ENCODE peak calls at places on chromosomes 7 and 10, in four cellular contexts. One of them, this sample, is unnamed.

GRCh38 chr10:97623277-97623676 is 10.0 kb downstream of the MORN4 start:
- DNase-seq in GM12878: no peak
- DNase-seq in IMR-90: no peak
- DNase-seq in K562: no peak
- DNase-seq in this sample: no peak

GRCh38 chr7:45082031-45082830 is 6.5 kb downstream of the NACAD start:
- DNase-seq in IMR-90: no peak
- DNase-seq in GM12878: no peak
- DNase-seq in K562: no peak
- DNase-seq in this sample: no peak

GRCh38 chr7:149214020-149214720 is 18.8 kb downstream of the ZNF282 start:
- DNase-seq in GM12878: no peak
- DNase-seq in K562: no peak
- DNase-seq in IMR-90: no peak
- DNase-seq in this sample: no peak

GRCh38 chr10:125155101-125155500 is 5.3 kb downstream of the CTBP2 start:
- DNase-seq in GM12878: no peak
- DNase-seq in IMR-90: no peak
- DNase-seq in K562: no peak
- DNase-seq in this sample: peak

GRCh38 chr10:71554671-71555070 is 158.0 kb downstream of the CDH23 start:
- DNase-seq in IMR-90: no peak
- DNase-seq in GM12878: no peak
- DNase-seq in K562: no peak
- DNase-seq in this sample: peak

GRCh38 chr7:45073843-45074737 is 14.7 kb downstream of the NACAD start:
- DNase-seq in GM12878: no peak
- DNase-seq in K562: no peak
- DNase-seq in IMR-90: no peak
- DNase-seq in this sample: no peak

GRCh38 chr10:43926875-43927406 is 278.3 kb upstream of the ZNF32 start:
- DNase-seq in GM12878: no peak
- DNase-seq in K562: no peak
- DNase-seq in IMR-90: no peak
- DNase-seq in this sample: no peak

GRCh38 chr10:28842321-28842720 is 165.0 kb downstream of the BAMBI start:
- DNase-seq in IMR-90: peak
- DNase-seq in GM12878: no peak
- DNase-seq in K562: no peak
- DNase-seq in this sample: no peak

GRCh38 chr7:134548877-134549276 is at the start of gene AKR1B15:
- DNase-seq in GM12878: peak
- DNase-seq in IMR-90: peak
- DNase-seq in K562: no peak
- DNase-seq in this sample: no peak

GRCh38 chr7:105028004-105028403 is 14.0 kb downstream of the KMT2E start:
- DNase-seq in IMR-90: no peak
- DNase-seq in K562: no peak
- DNase-seq in GM12878: no peak
- DNase-seq in this sample: no peak

GRCh38 chr10:25061711-25062455 is 45.5 kb downstream of the THNSL1 start:
- DNase-seq in IMR-90: peak
- DNase-seq in K562: peak
- DNase-seq in GM12878: no peak
- DNase-seq in this sample: no peak

GRCh38 chr7:151016505-151016904 is 7.8 kb downstream of the ATG9B start:
- DNase-seq in GM12878: no peak
- DNase-seq in K562: no peak
- DNase-seq in IMR-90: no peak
- DNase-seq in this sample: no peak

GRCh38 chr7:99141756-99142726 is 1.9 kb downstream of the SMURF1 start:
- DNase-seq in K562: peak
- DNase-seq in GM12878: no peak
- DNase-seq in IMR-90: peak
- DNase-seq in this sample: peak

GRCh38 chr7:158754746-158755444 is 50.3 kb upstream of the NCAPG2 start:
- DNase-seq in IMR-90: peak
- DNase-seq in K562: no peak
- DNase-seq in GM12878: no peak
- DNase-seq in this sample: peak

GRCh38 chr7:2958416-2959342 is 85.0 kb downstream of the CARD11 start:
- DNase-seq in GM12878: no peak
- DNase-seq in K562: no peak
- DNase-seq in IMR-90: no peak
- DNase-seq in this sample: no peak

GRCh38 chr10:87659571-87660483 is at the start of gene PAPSS2:
- DNase-seq in IMR-90: peak
- DNase-seq in GM12878: no peak
- DNase-seq in K562: no peak
- DNase-seq in this sample: peak

DNA sequence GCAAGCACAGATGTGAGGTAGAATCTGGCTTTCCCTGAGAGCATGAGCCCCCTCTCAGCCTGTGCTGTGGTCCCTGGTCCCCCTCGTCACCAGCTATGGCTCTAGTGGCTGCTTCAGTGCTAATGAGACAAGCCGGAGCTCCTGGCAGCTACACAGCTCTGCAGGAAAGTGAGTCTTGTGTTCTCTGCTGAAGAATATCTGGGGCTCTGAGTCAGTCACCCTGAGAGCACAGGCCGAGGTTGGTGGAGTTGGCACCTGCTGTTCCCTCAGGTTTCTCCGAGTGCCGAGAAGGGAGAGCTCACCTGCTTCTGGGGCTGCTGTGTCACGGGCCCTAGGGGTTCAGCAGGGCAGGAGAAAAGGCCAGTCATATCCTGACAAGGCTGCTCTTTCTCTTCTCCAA is 37.2 kb upstream of the GJD4 start:
- DNase-seq in GM12878: no peak
- DNase-seq in IMR-90: no peak
- DNase-seq in K562: no peak
- DNase-seq in this sample: no peak
- TF ChIP-seq FOS in GM12878: no peak
- TF ChIP-seq FOS in IMR-90: no peak
- TF ChIP-seq FOS in K562: no peak
- TF ChIP-seq FOS in this sample: no peak

DNA sequence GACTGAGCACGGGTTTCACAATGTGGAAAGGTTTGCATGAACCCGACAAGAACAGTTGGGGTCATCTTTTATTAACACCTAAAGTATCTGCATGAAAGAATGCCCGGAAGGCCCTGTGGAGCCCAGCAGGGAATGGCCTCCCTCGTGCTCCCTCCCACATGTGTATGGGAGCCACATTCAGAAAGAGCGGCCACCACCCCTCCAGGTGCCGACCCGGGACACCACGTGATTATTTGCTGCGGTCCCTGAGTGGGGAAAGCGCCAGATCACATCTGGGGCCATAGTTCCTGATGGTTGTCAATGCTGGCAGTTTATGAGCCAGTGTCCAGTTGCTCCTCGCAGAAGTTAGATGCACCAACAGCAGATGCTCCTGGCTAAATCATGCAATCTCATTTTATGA is 571.4 kb downstream of the TCERG1L start:
- DNase-seq in K562: no peak
- DNase-seq in IMR-90: no peak
- DNase-seq in GM12878: no peak
- DNase-seq in this sample: no peak
- TF ChIP-seq FOS in K562: no peak
- TF ChIP-seq FOS in IMR-90: no peak
- TF ChIP-seq FOS in GM12878: no peak
- TF ChIP-seq FOS in this sample: no peak

GRCh38 chr10:619710-620109 is 69.8 kb downstream of the DIP2C start:
- DNase-seq in GM12878: no peak
- DNase-seq in K562: no peak
- DNase-seq in IMR-90: no peak
- DNase-seq in this sample: no peak

GRCh38 chr10:615583-616152 is 73.8 kb downstream of the DIP2C start:
- DNase-seq in K562: no peak
- DNase-seq in IMR-90: peak
- DNase-seq in GM12878: no peak
- DNase-seq in this sample: no peak

GRCh38 chr10:614772-615582 is 74.5 kb downstream of the DIP2C start:
- DNase-seq in GM12878: no peak
- DNase-seq in K562: no peak
- DNase-seq in IMR-90: peak
- DNase-seq in this sample: no peak

GRCh38 chr10:618229-618989 is 71.1 kb downstream of the DIP2C start:
- DNase-seq in IMR-90: no peak
- DNase-seq in K562: no peak
- DNase-seq in GM12878: no peak
- DNase-seq in this sample: no peak

GRCh38 chr10:617471-617870 is 72.0 kb downstream of the DIP2C start:
- DNase-seq in K562: no peak
- DNase-seq in GM12878: no peak
- DNase-seq in IMR-90: no peak
- DNase-seq in this sample: no peak
- TF ChIP-seq FOS in K562: no peak
- TF ChIP-seq FOS in GM12878: no peak
- TF ChIP-seq FOS in IMR-90: no peak
- TF ChIP-seq FOS in this sample: no peak

GRCh38 chr10:106573106-106573505 is 591.4 kb downstream of the SORCS1 start:
- DNase-seq in GM12878: no peak
- DNase-seq in K562: no peak
- DNase-seq in IMR-90: peak
- DNase-seq in this sample: no peak
- TF ChIP-seq FOS in GM12878: no peak
- TF ChIP-seq FOS in K562: no peak
- TF ChIP-seq FOS in IMR-90: peak
- TF ChIP-seq FOS in this sample: no peak

GRCh38 chr7:117673839-117674238 is 194.0 kb downstream of the CFTR start:
- DNase-seq in K562: no peak
- DNase-seq in IMR-90: peak
- DNase-seq in GM12878: no peak
- DNase-seq in this sample: peak
- TF ChIP-seq FOS in K562: no peak
- TF ChIP-seq FOS in IMR-90: no peak
- TF ChIP-seq FOS in GM12878: no peak
- TF ChIP-seq FOS in this sample: no peak

DNA sequence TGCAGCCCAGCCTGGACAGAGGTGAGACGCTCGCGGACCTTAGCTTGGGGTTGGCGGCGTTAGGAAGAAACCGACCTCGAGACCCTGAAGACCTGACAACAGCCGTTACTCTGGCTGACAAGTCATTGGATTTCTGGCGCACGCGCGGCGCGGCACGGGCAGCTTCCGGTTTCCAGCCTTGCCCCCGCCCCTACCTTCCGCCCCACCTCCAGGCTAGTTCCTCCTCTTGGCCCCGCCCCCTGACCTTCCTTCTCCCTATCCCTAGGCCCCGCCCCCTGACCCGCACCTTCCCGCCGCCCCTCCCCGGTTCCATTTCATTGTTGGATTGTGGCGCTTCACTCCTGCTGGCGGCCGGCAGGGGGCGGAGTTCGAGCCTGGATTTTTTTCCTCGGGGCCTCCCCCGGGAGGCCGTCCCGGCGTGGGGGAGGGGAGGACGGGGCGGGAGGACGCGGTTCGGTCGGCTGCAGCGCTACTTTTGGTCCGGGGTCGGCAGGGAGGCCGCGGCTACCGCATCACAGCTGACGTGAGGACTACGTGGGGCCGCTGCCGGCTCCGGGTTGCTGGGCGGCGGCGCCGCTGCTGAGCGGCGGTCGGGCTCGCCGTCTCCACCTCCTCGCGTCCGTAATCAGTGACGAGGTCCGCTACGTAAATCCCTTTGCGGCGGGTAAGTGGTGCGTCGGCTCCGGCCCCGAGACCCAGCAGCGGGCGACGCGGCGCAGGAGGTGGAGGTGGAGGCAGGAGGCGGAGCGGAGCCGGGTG is at the start of gene CREM:
- DNase-seq in K562: peak
- DNase-seq in GM12878: peak
- DNase-seq in IMR-90: peak
- DNase-seq in this sample: peak
- TF ChIP-seq FOS in K562: no peak
- TF ChIP-seq FOS in GM12878: no peak
- TF ChIP-seq FOS in IMR-90: no peak
- TF ChIP-seq FOS in this sample: no peak

GRCh38 chr10:57968328-57969016 is 299.2 kb downstream of the IPMK start:
- DNase-seq in IMR-90: no peak
- DNase-seq in GM12878: no peak
- DNase-seq in K562: no peak
- DNase-seq in this sample: no peak

GRCh38 chr10:57961487-57961886 is 306.2 kb downstream of the IPMK start:
- DNase-seq in GM12878: no peak
- DNase-seq in IMR-90: no peak
- DNase-seq in K562: no peak
- DNase-seq in this sample: no peak

GRCh38 chr10:57962839-57963238 is 304.9 kb downstream of the IPMK start:
- DNase-seq in K562: no peak
- DNase-seq in GM12878: no peak
- DNase-seq in IMR-90: no peak
- DNase-seq in this sample: no peak

GRCh38 chr10:57960406-57960805 is 307.3 kb downstream of the IPMK start:
- DNase-seq in GM12878: no peak
- DNase-seq in K562: no peak
- DNase-seq in IMR-90: no peak
- DNase-seq in this sample: no peak

GRCh38 chr10:57964371-57964770 is 303.3 kb downstream of the IPMK start:
- DNase-seq in GM12878: no peak
- DNase-seq in IMR-90: peak
- DNase-seq in K562: no peak
- DNase-seq in this sample: no peak
- TF ChIP-seq FOS in GM12878: no peak
- TF ChIP-seq FOS in IMR-90: no peak
- TF ChIP-seq FOS in K562: no peak
- TF ChIP-seq FOS in this sample: no peak

GRCh38 chr10:22850541-22850940 is 77.3 kb upstream of the ARMC3 start:
- DNase-seq in GM12878: no peak
- DNase-seq in IMR-90: no peak
- DNase-seq in K562: no peak
- DNase-seq in this sample: no peak

GRCh38 chr10:22851865-22852239 is 76.0 kb upstream of the ARMC3 start:
- DNase-seq in GM12878: no peak
- DNase-seq in IMR-90: no peak
- DNase-seq in K562: no peak
- DNase-seq in this sample: no peak

GRCh38 chr10:22846294-22846693 is 81.6 kb upstream of the ARMC3 start:
- DNase-seq in IMR-90: no peak
- DNase-seq in GM12878: no peak
- DNase-seq in K562: no peak
- DNase-seq in this sample: no peak

GRCh38 chr10:22849077-22849810 is 78.6 kb upstream of the ARMC3 start:
- DNase-seq in IMR-90: no peak
- DNase-seq in GM12878: no peak
- DNase-seq in K562: no peak
- DNase-seq in this sample: peak

DNA sequence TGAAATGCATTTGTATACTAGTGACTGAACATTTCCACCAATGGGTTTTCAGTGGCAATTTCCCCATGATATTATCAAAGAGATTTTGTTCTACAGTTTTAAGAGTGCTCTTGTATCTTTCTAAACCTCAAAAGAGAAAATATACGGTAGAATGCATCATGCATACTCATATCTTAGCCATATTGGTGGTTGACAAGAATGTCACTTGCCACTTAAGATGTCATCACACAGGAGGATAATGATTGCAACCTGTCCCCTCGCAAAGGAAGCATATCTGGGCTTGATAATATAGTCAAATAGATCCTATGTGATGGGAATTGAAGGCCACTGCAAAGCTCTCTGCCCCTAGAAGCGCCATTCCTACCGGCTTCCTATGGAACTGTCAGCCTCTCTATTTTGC is 79.3 kb upstream of the ARMC3 start:
- DNase-seq in K562: no peak
- DNase-seq in GM12878: no peak
- DNase-seq in IMR-90: no peak
- DNase-seq in this sample: no peak
- TF ChIP-seq FOS in K562: no peak
- TF ChIP-seq FOS in GM12878: no peak
- TF ChIP-seq FOS in IMR-90: no peak
- TF ChIP-seq FOS in this sample: no peak

GRCh38 chr7:142063551-142064442 is 47.7 kb upstream of the MGAM2 start:
- DNase-seq in IMR-90: no peak
- DNase-seq in GM12878: no peak
- DNase-seq in K562: no peak
- DNase-seq in this sample: no peak
- TF ChIP-seq FOS in IMR-90: no peak
- TF ChIP-seq FOS in GM12878: no peak
- TF ChIP-seq FOS in K562: no peak
- TF ChIP-seq FOS in this sample: no peak